ENCODE peak calls at places on chromosomes 11 and 22, in ten cellular contexts. Y is heart right ventricle; O is thoracic aorta; H is naive thymus-derived CD4-positive, alpha-beta T cell; R is esophagus squamous epithelium; A is psoas muscle; V is aorta; L is ovary; W is adrenal gland; D is CD4-positive, CD25-positive, alpha-beta regulatory T cell. Z is an unnamed sample. For H3K27me3 and H3K4me1, the result is how much of the 10 kb centered on the place peaks cover.

GRCh38 chr22:37547249-37547741 is 13.0 kb upstream of the CDC42EP1 start:
- DNase-seq in Y (no peak), O (no peak), H (no peak), R (no peak), A (no peak), V (no peak), L (no peak), W (no peak), D (no peak), Z (no peak)

GRCh38 chr11:62253999-62254542 is 12.0 kb downstream of the SCGB1D2 start:
- DNase-seq in Y (no peak), O (no peak), H (no peak), R (no peak), A (no peak), V (no peak), L (no peak), W (no peak), D (no peak), Z (no peak)

GRCh38 chr22:20857838-20858614 is 585 bp downstream of the PI4KA start:
- DNase-seq in Y (peak), O (peak), H (peak), R (peak), A (peak), V (peak), L (peak), W (peak), D (peak), Z (peak)

GRCh38 chr22:25364736-25365241 is 145.3 kb downstream of the CRYBB2 start:
- DNase-seq in Y (no peak), O (no peak), H (no peak), R (no peak), A (no peak), V (peak), L (no peak), W (no peak), D (no peak), Z (no peak)

GRCh38 chr11:125956371-125956770 is 10.5 kb downstream of the VSIG10L2 start:
- DNase-seq in Y (peak), O (no peak), H (no peak), R (no peak), A (no peak), V (no peak), L (no peak), W (no peak), D (no peak), Z (peak)

GRCh38 chr11:74171630-74172465 is 759 bp downstream of the PPME1 start:
- DNase-seq in Y (no peak), O (no peak), H (no peak), R (no peak), A (no peak), V (no peak), L (no peak), W (no peak), D (no peak), Z (no peak)

GRCh38 chr22:24424901-24425775 is 2.3 kb upstream of the ADORA2A start:
- DNase-seq in Y (peak), O (no peak), H (peak), R (no peak), A (peak), V (no peak), L (no peak), W (no peak), D (no peak), Z (no peak)

GRCh38 chr22:17493384-17493981 is 69.8 kb upstream of the SLC25A18 start:
- DNase-seq in Y (no peak), O (no peak), H (no peak), R (no peak), A (no peak), V (no peak), L (no peak), W (no peak), D (no peak), Z (no peak)

GRCh38 chr11:35932641-35933571 is 11.0 kb upstream of the LDLRAD3 start:
- DNase-seq in Y (no peak), O (no peak), H (no peak), R (no peak), A (no peak), V (no peak), L (no peak), W (no peak), D (no peak), Z (no peak)

GRCh38 chr22:46941958-46942815 is 179.7 kb downstream of the TBC1D22A start:
- DNase-seq in Y (peak), O (no peak), H (no peak), R (no peak), A (no peak), V (peak), L (no peak), W (no peak), D (no peak), Z (no peak)

GRCh38 chr22:50035131-50035881 is 22.7 kb upstream of the IL17REL start:
- DNase-seq in Y (no peak), O (no peak), H (no peak), R (no peak), A (no peak), V (peak), L (no peak), W (no peak), D (no peak), Z (no peak)

GRCh38 chr11:124536520-124536919 is 6.9 kb downstream of the OR8B12 start:
- DNase-seq in Y (peak), O (no peak), H (no peak), R (no peak), A (no peak), V (no peak), L (no peak), W (peak), D (no peak), Z (no peak)

GRCh38 chr11:2302280-2302843 is 549 bp downstream of the TSPAN32 start:
- DNase-seq in Y (no peak), O (no peak), H (peak), R (no peak), A (peak), V (peak), L (no peak), W (no peak), D (no peak), Z (no peak)

GRCh38 chr11:60776167-60776566 is 9.0 kb upstream of the MS4A10 start:
- DNase-seq in Y (no peak), O (no peak), H (no peak), R (no peak), A (no peak), V (peak), L (no peak), W (no peak), D (no peak), Z (no peak)

GRCh38 chr11:94275961-94276360 is 28.4 kb upstream of the IZUMO1R start:
- DNase-seq in Y (no peak), O (no peak), H (no peak), R (no peak), A (no peak), V (no peak), L (no peak), W (no peak), D (no peak), Z (no peak)

GRCh38 chr11:27088353-27088752 is 47.7 kb downstream of the BBOX1 start:
- DNase-seq in Y (no peak), O (no peak), H (no peak), R (no peak), A (no peak), V (no peak), L (no peak), W (no peak), D (no peak), Z (no peak)

GRCh38 chr22:46634011-46634699 is 14.0 kb downstream of the GRAMD4 start:
- DNase-seq in Y (peak), O (no peak), H (no peak), R (no peak), A (no peak), V (no peak), L (no peak), W (no peak), D (no peak), Z (no peak)

GRCh38 chr11:102197759-102198158 is 87.5 kb downstream of the YAP1 start:
- DNase-seq in Y (no peak), O (no peak), H (no peak), R (no peak), A (no peak), V (no peak), L (no peak), W (no peak), D (no peak), Z (no peak)

GRCh38 chr11:95154514-95154913 is 64.9 kb downstream of the ENDOD1 start:
- DNase-seq in Y (no peak), O (no peak), H (peak), R (no peak), A (peak), V (no peak), L (no peak), W (peak), D (peak), Z (no peak)

GRCh38 chr11:7846003-7846402 is 49.3 kb upstream of the OR5P2 start:
- DNase-seq in Y (no peak), O (no peak), H (no peak), R (no peak), A (no peak), V (no peak), L (no peak), W (no peak), D (no peak), Z (no peak)

GRCh38 chr22:31248138-31248745 is 36.1 kb downstream of the LIMK2 start:
- DNase-seq in Y (peak), O (peak), H (peak), R (no peak), A (peak), V (peak), L (peak), W (peak), D (peak), Z (peak)

GRCh38 chr22:44698531-44699421 is 3.2 kb upstream of the PRR5 start:
- DNase-seq in Y (no peak), O (no peak), H (no peak), R (no peak), A (no peak), V (no peak), L (peak), W (no peak), D (no peak), Z (peak)

GRCh38 chr11:9947231-9947864 is 283.5 kb downstream of the SWAP70 start:
- DNase-seq in Y (no peak), O (no peak), H (no peak), R (no peak), A (no peak), V (no peak), L (no peak), W (no peak), D (no peak), Z (no peak)

GRCh38 chr11:8122173-8122572 is 41.2 kb downstream of the TUB start:
- DNase-seq in Y (no peak), O (no peak), H (no peak), R (no peak), A (no peak), V (no peak), L (no peak), W (no peak), D (no peak), Z (no peak)

GRCh38 chr11:15145635-15146034 is 30.9 kb downstream of the INSC start:
- DNase-seq in Y (no peak), O (no peak), H (no peak), R (no peak), A (no peak), V (no peak), L (no peak), W (no peak), D (no peak), Z (no peak)

GRCh38 chr11:120239713-120240640 is at the start of gene POU2F3:
- DNase-seq in Y (no peak), O (no peak), H (no peak), R (no peak), A (peak), V (no peak), L (no peak), W (no peak), D (no peak), Z (no peak)

DNA sequence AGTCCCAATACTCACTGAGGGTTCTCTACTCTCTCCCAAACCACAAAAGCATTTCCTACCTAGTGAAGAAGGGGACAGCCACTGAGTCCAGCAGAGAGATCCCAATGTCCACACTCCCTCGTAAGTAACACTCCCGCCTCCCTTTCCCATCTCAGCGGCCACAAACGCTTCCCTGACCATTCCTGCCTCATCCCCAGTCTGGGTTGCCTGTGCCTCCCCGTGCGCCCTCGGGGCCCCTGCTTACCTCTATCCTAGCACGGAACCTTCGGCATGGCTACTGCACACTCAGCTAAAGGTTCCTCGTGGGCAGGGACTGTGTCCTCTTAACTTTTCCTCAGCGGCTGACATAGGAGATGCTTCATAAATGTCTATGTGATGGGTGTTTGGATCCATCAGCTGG is 1.5 kb downstream of the UPK2 start:
- DNase-seq in Y (no peak), O (no peak), H (no peak), R (no peak), A (no peak), V (peak), L (no peak), W (no peak), D (no peak), Z (no peak)
- H3K27me3 ChIP-seq in Y (under half), O (under half), H (under half), R (under half), A (under half), V (under half), L (under half), W (under half), D (under half), Z (under half)

GRCh38 chr11:77749232-77749631 is 71.3 kb downstream of the RSF1 start:
- DNase-seq in Y (no peak), O (no peak), H (no peak), R (no peak), A (no peak), V (no peak), L (no peak), W (no peak), D (no peak), Z (no peak)

GRCh38 chr11:77753230-77753629 is 67.3 kb downstream of the RSF1 start:
- DNase-seq in Y (no peak), O (no peak), H (no peak), R (no peak), A (no peak), V (no peak), L (no peak), W (no peak), D (no peak), Z (no peak)

GRCh38 chr11:77748266-77748665 is 72.3 kb downstream of the RSF1 start:
- DNase-seq in Y (no peak), O (no peak), H (no peak), R (no peak), A (no peak), V (no peak), L (no peak), W (no peak), D (no peak), Z (no peak)

GRCh38 chr11:77750757-77751156 is 69.8 kb downstream of the RSF1 start:
- DNase-seq in Y (no peak), O (no peak), H (no peak), R (no peak), A (no peak), V (no peak), L (no peak), W (no peak), D (no peak), Z (no peak)

GRCh38 chr11:77752518-77752917 is 68.0 kb downstream of the RSF1 start:
- DNase-seq in Y (no peak), O (no peak), H (no peak), R (no peak), A (no peak), V (no peak), L (peak), W (peak), D (no peak), Z (no peak)
- H3K27ac ChIP-seq in Y (peak), O (no peak), H (no peak), R (no peak), A (no peak), V (no peak), L (no peak), W (no peak), D (no peak), Z (no peak)

GRCh38 chr22:40077646-40078016 is 82.9 kb downstream of the FAM83F start:
- DNase-seq in Y (no peak), O (no peak), H (no peak), R (no peak), A (no peak), V (no peak), L (no peak), W (no peak), D (no peak), Z (no peak)
- H3K4me1 ChIP-seq in Y (under half), O (under half), H (half or more), R (under half), A (under half), V (under half), L (under half), W (under half), D (under half), Z (under half)

GRCh38 chr11:128697645-128698174 is 3.8 kb downstream of the FLI1 start:
- DNase-seq in Y (no peak), O (no peak), H (no peak), R (no peak), A (no peak), V (no peak), L (no peak), W (no peak), D (no peak), Z (no peak)
- H3K27me3 ChIP-seq in Y (under half), O (under half), H (under half), R (under half), A (under half), V (under half), L (under half), W (under half), D (under half), Z (under half)

GRCh38 chr11:88779551-88779950 is 286.2 kb downstream of the GRM5 start:
- DNase-seq in Y (no peak), O (no peak), H (no peak), R (no peak), A (no peak), V (no peak), L (no peak), W (no peak), D (no peak), Z (no peak)
- H3K27ac ChIP-seq in Y (no peak), O (no peak), H (no peak), R (no peak), A (no peak), V (no peak), L (no peak), W (no peak), D (no peak), Z (no peak)

GRCh38 chr11:67436459-67437081 is 912 bp downstream of the PTPRCAP start:
- DNase-seq in Y (no peak), O (no peak), H (peak), R (no peak), A (no peak), V (no peak), L (no peak), W (peak), D (no peak), Z (peak)
- H3K4me1 ChIP-seq in Y (under half), O (under half), H (half or more), R (under half), A (under half), V (under half), L (under half), W (under half), D (half or more), Z (under half)

GRCh38 chr11:1126491-1126926 is 31.2 kb upstream of the MUC5AC start:
- DNase-seq in Y (no peak), O (no peak), H (no peak), R (no peak), A (no peak), V (peak), L (no peak), W (no peak), D (no peak), Z (no peak)
- H3K27me3 ChIP-seq in Y (under half), O (under half), H (under half), R (under half), A (under half), V (under half), L (under half), W (under half), D (under half), Z (under half)

GRCh38 chr11:122032317-122032716 is 83.7 kb downstream of the BLID start:
- DNase-seq in Y (no peak), O (no peak), H (no peak), R (no peak), A (no peak), V (no peak), L (no peak), W (no peak), D (no peak), Z (peak)
- H3K27ac ChIP-seq in Y (no peak), O (no peak), H (no peak), R (peak), A (no peak), V (no peak), L (no peak), W (no peak), D (no peak), Z (peak)